ENCODE peak calls at places on chromosomes 11 and 22, in four cellular contexts. H is fibroblast of villous mesenchyme, A is B cell, T is uterus. Z is an unnamed sample.

GRCh38 chr11:69874984-69875673 is 55.9 kb upstream of the FGF3 start:
- DNase-seq in H (no peak), A (no peak), T (no peak), Z (no peak)

GRCh38 chr11:7941141-7941540 is 367 bp downstream of the OR10A3 start:
- DNase-seq in H (no peak), A (no peak), T (no peak), Z (no peak)

GRCh38 chr22:38218661-38219331 is 17.0 kb downstream of the MAFF start:
- DNase-seq in H (peak), A (no peak), T (peak), Z (peak)

GRCh38 chr22:40739723-40740122 is 60.4 kb downstream of the MCHR1 start:
- DNase-seq in H (no peak), A (no peak), T (no peak), Z (no peak)

GRCh38 chr11:93936416-93936815 is 84.7 kb upstream of the HEPHL1 start:
- DNase-seq in H (no peak), A (no peak), T (no peak), Z (peak)

GRCh38 chr11:36292311-36292722 is 3.1 kb upstream of the COMMD9 start:
- DNase-seq in H (peak), A (peak), T (no peak), Z (no peak)

GRCh38 chr22:44385781-44386180 is 73.0 kb upstream of the SHISAL1 start:
- DNase-seq in H (no peak), A (no peak), T (no peak), Z (no peak)

GRCh38 chr22:45917146-45917545 is 59.8 kb downstream of the WNT7B start:
- DNase-seq in H (no peak), A (no peak), T (no peak), Z (no peak)

GRCh38 chr11:6298605-6299004 is 21.7 kb downstream of the CAVIN3 start:
- DNase-seq in H (peak), A (no peak), T (no peak), Z (peak)

GRCh38 chr22:20302438-20303228 is 17.2 kb downstream of the DGCR6L start:
- DNase-seq in H (no peak), A (no peak), T (no peak), Z (no peak)

GRCh38 chr11:116070555-116070954 is 566.3 kb upstream of the CADM1 start:
- DNase-seq in H (no peak), A (no peak), T (no peak), Z (no peak)

GRCh38 chr11:77035580-77035979 is 1.4 kb downstream of the B3GNT6 start:
- DNase-seq in H (no peak), A (no peak), T (no peak), Z (no peak)

GRCh38 chr11:893008-893654 is 17.5 kb downstream of the CHID1 start:
- DNase-seq in H (no peak), A (no peak), T (no peak), Z (no peak)

GRCh38 chr22:26393929-26394328 is 35.1 kb upstream of the ASPHD2 start:
- DNase-seq in H (no peak), A (no peak), T (no peak), Z (no peak)

GRCh38 chr11:334264-335033 is 13.8 kb upstream of the IFITM3 start:
- DNase-seq in H (peak), A (no peak), T (peak), Z (no peak)

GRCh38 chr22:38345782-38346181 is 28.5 kb upstream of the CSNK1E start:
- DNase-seq in H (no peak), A (no peak), T (no peak), Z (no peak)

GRCh38 chr22:50530280-50530856 is 556 bp upstream of the TYMP start:
- DNase-seq in H (peak), A (peak), T (peak), Z (peak)

GRCh38 chr22:41407433-41407832 is 25.7 kb downstream of the TEF start:
- DNase-seq in H (no peak), A (no peak), T (no peak), Z (no peak)

GRCh38 chr11:77179048-77179447 is 51.0 kb downstream of the MYO7A start:
- DNase-seq in H (no peak), A (no peak), T (no peak), Z (no peak)

GRCh38 chr11:129803533-129803932 is 12.1 kb upstream of the TMEM45B start:
- DNase-seq in H (no peak), A (no peak), T (no peak), Z (no peak)

GRCh38 chr22:38347181-38347943 is 30.1 kb upstream of the CSNK1E start:
- DNase-seq in H (no peak), A (no peak), T (no peak), Z (peak)

GRCh38 chr11:71565263-71565662 is at the start of gene KRTAP5-10:
- DNase-seq in H (no peak), A (no peak), T (no peak), Z (no peak)

GRCh38 chr11:72697814-72698213 is 23.6 kb upstream of the PDE2A start:
- DNase-seq in H (no peak), A (no peak), T (no peak), Z (no peak)
- TF ChIP-seq CTCF in H (no peak), A (no peak), T (no peak), Z (no peak)

GRCh38 chr11:122755409-122755808 is 82.9 kb upstream of the CRTAM start:
- DNase-seq in H (no peak), A (no peak), T (no peak), Z (no peak)

GRCh38 chr11:122754028-122754427 is 84.3 kb upstream of the CRTAM start:
- DNase-seq in H (no peak), A (no peak), T (no peak), Z (no peak)

GRCh38 chr11:122755941-122756340 is 82.4 kb upstream of the CRTAM start:
- DNase-seq in H (no peak), A (no peak), T (no peak), Z (no peak)

GRCh38 chr11:122756417-122756816 is 81.9 kb upstream of the CRTAM start:
- DNase-seq in H (no peak), A (peak), T (no peak), Z (no peak)

GRCh38 chr11:122754553-122755322 is 83.6 kb upstream of the CRTAM start:
- DNase-seq in H (peak), A (peak), T (no peak), Z (no peak)
- TF ChIP-seq CTCF in H (peak), A (peak), T (no peak), Z (peak)

DNA sequence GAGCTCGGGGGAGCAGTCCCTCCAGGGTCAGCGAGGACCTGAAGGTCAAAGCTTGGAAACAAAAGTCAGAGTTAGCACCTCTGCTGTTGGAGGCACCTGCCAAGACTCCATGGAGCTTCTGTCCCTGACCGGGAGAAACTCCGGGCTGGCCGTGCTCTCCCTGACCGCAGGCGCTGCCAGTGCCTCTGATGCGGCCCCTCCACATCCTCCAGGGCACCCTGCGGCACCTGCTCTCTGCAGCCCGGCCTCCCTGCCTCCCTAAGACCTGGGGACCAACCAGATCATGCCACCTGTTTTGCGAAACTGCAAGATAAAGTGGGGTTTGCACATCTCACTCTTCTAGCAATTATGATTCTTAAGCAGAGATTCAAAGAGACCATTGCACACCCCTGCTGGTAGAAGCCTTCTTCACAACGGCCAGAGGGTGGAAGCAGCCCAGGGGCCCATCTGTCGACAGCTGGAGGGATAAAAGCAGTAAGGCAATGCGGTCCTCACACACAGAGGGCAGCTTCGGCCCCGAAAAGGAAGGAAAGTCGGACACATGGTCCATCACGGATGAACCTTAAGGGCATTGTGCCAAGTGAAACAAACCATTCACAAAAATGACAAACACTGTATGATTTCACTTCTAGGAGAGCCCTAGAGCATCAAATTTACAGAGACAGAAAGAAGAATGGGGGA is 477.1 kb downstream of the BRD1 start:
- DNase-seq in H (no peak), A (no peak), T (no peak), Z (no peak)
- TF ChIP-seq CTCF in H (no peak), A (no peak), T (no peak), Z (no peak)

GRCh38 chr22:17581631-17582030 is 18.3 kb downstream of the SLC25A18 start:
- DNase-seq in H (no peak), A (no peak), T (no peak), Z (no peak)

GRCh38 chr22:17578129-17578754 is 14.9 kb downstream of the SLC25A18 start:
- DNase-seq in H (peak), A (no peak), T (no peak), Z (no peak)

GRCh38 chr22:17579535-17579981 is 16.3 kb downstream of the SLC25A18 start:
- DNase-seq in H (no peak), A (no peak), T (no peak), Z (no peak)

GRCh38 chr22:17581056-17581455 is 17.8 kb downstream of the SLC25A18 start:
- DNase-seq in H (no peak), A (no peak), T (no peak), Z (no peak)

DNA sequence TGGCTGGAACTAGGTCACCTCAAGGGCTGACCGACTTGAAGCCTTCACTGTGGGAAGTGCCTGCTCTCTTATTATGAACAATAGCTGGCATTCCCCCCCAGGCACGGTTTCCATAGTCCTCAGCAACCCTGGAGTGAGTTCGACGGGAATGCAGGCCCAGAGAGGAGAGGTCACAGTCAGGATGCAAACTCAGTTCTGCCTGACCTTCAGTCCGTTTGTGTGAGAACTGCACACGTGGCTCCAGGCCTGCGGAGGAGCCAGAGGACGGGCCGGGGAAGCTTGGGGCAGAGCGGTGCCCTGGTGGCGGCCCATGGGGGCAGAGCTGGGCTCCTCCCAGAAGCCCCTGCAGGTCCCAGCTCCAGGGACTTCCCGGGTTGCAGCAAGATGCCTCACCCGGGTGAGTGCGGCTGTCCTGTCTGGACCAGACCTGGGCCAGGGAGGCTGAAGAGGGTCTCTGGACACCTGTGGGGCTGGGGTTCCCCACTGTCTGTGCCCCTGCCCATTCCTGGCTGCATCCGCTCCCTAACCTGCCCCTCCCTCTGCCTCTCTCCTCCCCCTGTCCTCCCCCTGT is 17.2 kb downstream of the SLC25A18 start:
- DNase-seq in H (no peak), A (no peak), T (no peak), Z (no peak)
- TF ChIP-seq CTCF in H (no peak), A (no peak), T (no peak), Z (no peak)

GRCh38 chr11:122673706-122674105 is 18.2 kb downstream of the UBASH3B start:
- DNase-seq in H (no peak), A (no peak), T (no peak), Z (no peak)

GRCh38 chr11:122670131-122670530 is 14.6 kb downstream of the UBASH3B start:
- DNase-seq in H (no peak), A (no peak), T (no peak), Z (no peak)

GRCh38 chr11:122672892-122673291 is 17.4 kb downstream of the UBASH3B start:
- DNase-seq in H (no peak), A (no peak), T (no peak), Z (no peak)

GRCh38 chr11:122668562-122669090 is 13.1 kb downstream of the UBASH3B start:
- DNase-seq in H (peak), A (no peak), T (no peak), Z (no peak)

DNA sequence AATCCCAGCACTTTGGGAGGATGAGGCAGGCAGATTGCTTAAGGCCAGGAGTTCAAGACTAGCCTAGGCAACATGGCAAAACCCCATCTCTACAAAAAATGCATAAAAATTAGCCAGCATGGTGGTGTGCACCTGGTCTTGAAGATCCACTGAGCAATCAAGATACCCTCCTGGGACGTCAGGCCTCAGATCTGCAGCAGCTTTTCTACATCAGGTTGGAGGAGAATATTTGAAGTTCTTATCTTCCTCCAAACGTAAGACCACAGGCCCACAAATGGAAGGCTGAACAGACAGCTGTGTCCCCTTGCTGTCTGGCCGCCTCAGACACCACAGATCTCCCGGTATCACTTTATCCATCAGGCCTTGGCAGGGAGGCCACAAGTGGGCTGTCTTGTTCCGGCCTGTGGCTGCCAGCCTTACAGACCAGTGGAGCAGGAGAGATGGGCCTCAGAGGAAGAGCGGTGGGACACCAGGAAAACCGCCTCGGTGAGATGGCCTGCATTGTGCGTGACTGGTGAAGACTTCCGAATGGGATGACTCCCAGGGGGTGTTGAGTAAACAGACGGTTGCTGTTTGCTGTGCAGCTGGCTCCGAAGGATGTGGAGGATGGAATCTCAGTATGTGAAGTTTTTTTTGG is 15.9 kb downstream of the UBASH3B start:
- DNase-seq in H (peak), A (no peak), T (no peak), Z (peak)
- TF ChIP-seq CTCF in H (no peak), A (no peak), T (no peak), Z (no peak)

GRCh38 chr11:57938351-57938750 is 85.3 kb upstream of the OR9Q1 start:
- DNase-seq in H (no peak), A (no peak), T (no peak), Z (no peak)
- TF ChIP-seq CTCF in H (no peak), A (no peak), T (no peak), Z (no peak)

DNA sequence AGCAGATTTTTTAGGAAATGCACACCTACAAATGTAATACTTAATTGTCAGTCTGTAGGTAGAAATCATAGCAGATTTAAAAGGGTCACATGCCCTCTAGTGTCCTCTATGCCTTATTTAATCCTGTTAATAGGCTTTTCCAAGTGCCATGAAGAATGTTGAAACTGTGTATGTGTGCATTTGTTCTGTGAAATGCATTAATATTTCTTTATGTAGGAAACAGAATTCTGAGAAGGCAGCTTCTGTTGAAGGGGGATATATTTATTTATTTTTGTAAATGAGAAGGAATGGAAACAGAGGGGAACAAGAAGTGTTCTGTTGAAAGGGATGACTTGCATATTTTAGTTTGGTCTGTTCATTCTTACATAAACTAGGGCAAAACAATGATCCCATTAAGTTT is 51.0 kb downstream of the SVIP start:
- DNase-seq in H (no peak), A (no peak), T (no peak), Z (no peak)
- TF ChIP-seq CTCF in H (no peak), A (no peak), T (no peak), Z (no peak)

GRCh38 chr11:128482092-128482491 is 105.3 kb downstream of the ETS1 start:
- DNase-seq in H (no peak), A (no peak), T (no peak), Z (no peak)
- TF ChIP-seq CTCF in H (no peak), A (no peak), T (no peak), Z (no peak)